ENCODE peak calls at places on chromosomes 7 and 10, in ten cellular contexts. Z, C, X, W, I, B, J, F, E and U are unnamed samples.

GRCh38 chr7:27112960-27113949 is 10.8 kb upstream of the HOXA2 start:
- DNase-seq in J (no peak), B (no peak), W (no peak), X (no peak), F (no peak), E (no peak), C (no peak), Z (no peak), I (no peak), U (no peak)

GRCh38 chr10:5466451-5466996 is 32.8 kb downstream of the CALML5 start:
- DNase-seq in J (no peak), B (no peak), C (peak), E (no peak), Z (no peak), F (no peak), I (no peak), X (peak), W (no peak), U (no peak)

GRCh38 chr7:11914645-11915044 is 82.6 kb upstream of the THSD7A start:
- DNase-seq in J (no peak), Z (no peak), C (no peak), X (no peak), B (no peak), F (no peak), I (no peak), W (no peak), E (no peak), U (no peak)

GRCh38 chr7:157849341-157849596 is 512.5 kb downstream of the DNAJB6 start:
- DNase-seq in F (no peak), Z (no peak), C (no peak), E (no peak), X (no peak), I (no peak), J (no peak), W (no peak), B (no peak), U (no peak)

GRCh38 chr7:84251183-84251845 is 56.7 kb upstream of the SEMA3A start:
- DNase-seq in B (no peak), F (no peak), J (no peak), Z (no peak), I (no peak), X (peak), W (no peak), E (peak), C (peak), U (peak)

GRCh38 chr10:10911471-10911921 is 106.2 kb upstream of the CELF2 start:
- DNase-seq in B (peak), C (peak), I (no peak), X (peak), F (no peak), E (peak), W (no peak), J (no peak), Z (no peak), U (peak)

GRCh38 chr7:22561895-22562593 is 62.1 kb upstream of the STEAP1B start:
- DNase-seq in I (no peak), X (peak), C (peak), B (no peak), E (no peak), Z (no peak), J (peak), F (no peak), W (no peak), U (no peak)

GRCh38 chr10:97822261-97822687 is 27.4 kb upstream of the GOLGA7B start:
- DNase-seq in W (no peak), X (no peak), Z (no peak), J (no peak), C (no peak), I (no peak), B (no peak), E (no peak), F (no peak), U (no peak)

GRCh38 chr7:129764685-129765084 is 153.2 kb downstream of the NRF1 start:
- DNase-seq in W (no peak), F (no peak), J (no peak), E (no peak), X (no peak), B (no peak), I (no peak), Z (no peak), C (no peak), U (no peak)

GRCh38 chr10:21317902-21318301 is 207.6 kb downstream of the SKIDA1 start:
- DNase-seq in B (no peak), C (peak), F (no peak), I (no peak), W (no peak), X (peak), E (no peak), Z (no peak), J (no peak), U (peak)

GRCh38 chr7:87445897-87446296 is 29.6 kb downstream of the ABCB4 start:
- DNase-seq in I (no peak), B (no peak), E (no peak), X (no peak), Z (no peak), C (no peak), F (peak), W (peak), J (peak), U (no peak)

GRCh38 chr10:21343087-21343486 is 182.4 kb downstream of the SKIDA1 start:
- DNase-seq in X (no peak), C (no peak), E (no peak), W (no peak), J (no peak), F (no peak), Z (no peak), B (no peak), I (no peak), U (no peak)

GRCh38 chr10:100374137-100374655 is 27.2 kb downstream of the SCD start:
- DNase-seq in W (no peak), E (no peak), X (no peak), I (no peak), J (peak), C (no peak), B (no peak), Z (no peak), F (peak), U (no peak)

GRCh38 chr7:50446542-50446960 is 3.6 kb downstream of the FIGNL1 start:
- DNase-seq in X (peak), J (peak), Z (no peak), I (no peak), E (peak), C (no peak), W (no peak), F (no peak), B (no peak), U (peak)